ENCODE peak calls at places on chromosomes 13 and 19, in seven cellular contexts. J, C, Q, A, B, X and H are unnamed samples.

GRCh38 chr19:7528522-7529245 is 6.3 kb downstream of the MCOLN1 start:
- DNase-seq in J (no peak), C (no peak), Q (no peak), A (no peak), B (no peak), X (no peak), H (no peak)

GRCh38 chr19:6278051-6278450 is 1.7 kb downstream of the MLLT1 start:
- DNase-seq in J (no peak), C (no peak), Q (no peak), A (no peak), B (no peak), X (no peak), H (no peak)

GRCh38 chr13:40508112-40508511 is 158.3 kb downstream of the FOXO1 start:
- DNase-seq in J (peak), C (no peak), Q (peak), A (peak), B (no peak), X (no peak), H (no peak)

GRCh38 chr19:6100284-6100915 is 9.9 kb downstream of the RFX2 start:
- DNase-seq in J (no peak), C (no peak), Q (no peak), A (no peak), B (peak), X (no peak), H (peak)

GRCh38 chr19:16897572-16898056 is 8.8 kb downstream of the F2RL3 start:
- DNase-seq in J (no peak), C (peak), Q (no peak), A (no peak), B (no peak), X (no peak), H (no peak)

GRCh38 chr13:39306639-39307589 is 268.7 kb downstream of the NHLRC3 start:
- DNase-seq in J (no peak), C (no peak), Q (no peak), A (no peak), B (no peak), X (no peak), H (no peak)

GRCh38 chr19:42553292-42554045 is 25.2 kb upstream of the CEACAM1 start:
- DNase-seq in J (no peak), C (no peak), Q (peak), A (peak), B (no peak), X (peak), H (no peak)

GRCh38 chr13:95494082-95494681 is 58.3 kb upstream of the CLDN10 start:
- DNase-seq in J (no peak), C (peak), Q (peak), A (peak), B (no peak), X (peak), H (no peak)

GRCh38 chr19:39052243-39052746 is 19.9 kb upstream of the FBXO27 start:
- DNase-seq in J (peak), C (peak), Q (no peak), A (peak), B (peak), X (peak), H (peak)

GRCh38 chr13:46831588-46832194 is 34.7 kb upstream of the ESD start:
- DNase-seq in J (peak), C (peak), Q (peak), A (peak), B (no peak), X (peak), H (no peak)

GRCh38 chr19:6185093-6185824 is 49.8 kb downstream of the ACSBG2 start:
- DNase-seq in J (no peak), C (no peak), Q (no peak), A (no peak), B (no peak), X (no peak), H (no peak)

GRCh38 chr13:33150146-33150545 is 133.9 kb downstream of the KL start:
- DNase-seq in J (no peak), C (no peak), Q (no peak), A (peak), B (no peak), X (no peak), H (no peak)

GRCh38 chr13:112204881-112205327 is 138.0 kb downstream of the SOX1 start:
- DNase-seq in J (no peak), C (no peak), Q (no peak), A (no peak), B (no peak), X (no peak), H (no peak)

GRCh38 chr19:28598861-28599260 is 614.1 kb downstream of the UQCRFS1 start:
- DNase-seq in J (no peak), C (no peak), Q (no peak), A (no peak), B (no peak), X (no peak), H (no peak)

GRCh38 chr19:5942991-5943390 is 28.9 kb downstream of the CAPS start:
- DNase-seq in J (no peak), C (no peak), Q (no peak), A (no peak), B (no peak), X (no peak), H (no peak)

GRCh38 chr19:53532362-53532761 is 5.6 kb upstream of the ZNF331 start:
- DNase-seq in J (no peak), C (no peak), Q (no peak), A (no peak), B (no peak), X (no peak), H (no peak)

GRCh38 chr13:110811008-110811720 is 97.7 kb downstream of the ING1 start:
- DNase-seq in J (no peak), C (no peak), Q (no peak), A (no peak), B (no peak), X (no peak), H (no peak)

GRCh38 chr13:50617134-50617721 is 226.3 kb downstream of the DLEU7 start:
- DNase-seq in J (no peak), C (no peak), Q (peak), A (peak), B (no peak), X (no peak), H (no peak)

GRCh38 chr19:12723643-12724426 is at the start of gene TNPO2:
- DNase-seq in J (peak), C (peak), Q (no peak), A (peak), B (peak), X (no peak), H (no peak)

GRCh38 chr13:65508338-65508737 is 1721.8 kb downstream of the PCDH9 start:
- DNase-seq in J (no peak), C (no peak), Q (no peak), A (no peak), B (no peak), X (no peak), H (no peak)

GRCh38 chr19:1411255-1412191 is 4.1 kb downstream of the DAZAP1 start:
- DNase-seq in J (no peak), C (no peak), Q (no peak), A (peak), B (no peak), X (no peak), H (no peak)

GRCh38 chr19:56710437-56710836 is 38.9 kb upstream of the ZNF835 start:
- DNase-seq in J (no peak), C (no peak), Q (no peak), A (no peak), B (no peak), X (no peak), H (no peak)
- TF ChIP-seq CTCF in J (no peak), C (no peak), Q (no peak), A (no peak), B (no peak), X (no peak), H (no peak)

GRCh38 chr13:24985102-24985501 is 110.8 kb upstream of the PABPC3 start:
- DNase-seq in J (no peak), C (no peak), Q (no peak), A (no peak), B (no peak), X (no peak), H (no peak)
- TF ChIP-seq CTCF in J (no peak), C (no peak), Q (no peak), A (no peak), B (no peak), X (no peak), H (no peak)

DNA sequence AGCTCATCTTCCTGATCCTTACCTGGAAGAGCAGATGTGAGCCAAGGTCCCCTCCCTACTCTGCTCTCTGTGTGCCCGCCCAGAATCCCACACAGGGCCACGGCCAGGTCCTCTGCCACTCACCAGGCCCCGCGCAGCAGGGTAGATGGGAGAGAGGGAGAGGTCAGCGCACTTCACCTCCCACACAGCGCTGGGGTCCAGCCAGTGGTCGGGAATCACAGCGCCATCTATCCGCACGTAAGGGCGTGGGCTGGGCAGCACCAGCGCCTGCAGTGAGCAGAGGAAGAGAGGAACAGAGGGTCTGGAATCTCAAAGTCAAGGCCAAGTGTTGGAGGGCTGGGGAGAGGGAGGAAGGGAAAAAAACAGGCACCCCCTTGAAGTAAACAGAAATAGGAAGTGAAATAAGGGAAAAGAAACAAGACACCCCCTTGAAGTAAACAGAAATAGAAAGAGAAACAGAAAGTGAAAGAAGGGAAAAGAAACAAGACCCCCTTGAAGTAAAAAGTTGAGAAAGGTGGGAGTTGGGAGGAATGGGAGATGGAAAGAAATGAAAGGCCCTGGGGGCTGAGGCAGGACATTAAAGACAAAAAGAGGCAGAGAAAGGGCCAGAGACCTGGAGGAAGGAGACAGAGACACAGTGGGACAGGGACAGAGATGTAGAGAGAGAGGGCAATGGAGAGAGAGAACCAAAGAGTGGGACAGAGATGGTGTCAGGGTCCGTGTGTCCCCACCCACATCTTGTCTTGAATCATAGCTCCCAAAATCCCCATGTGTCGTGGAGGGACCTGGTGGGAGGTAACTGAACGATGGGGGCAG is 7.1 kb upstream of the PLA2G4C start:
- DNase-seq in J (no peak), C (no peak), Q (no peak), A (no peak), B (no peak), X (no peak), H (no peak)
- TF ChIP-seq CTCF in J (no peak), C (no peak), Q (no peak), A (no peak), B (no peak), X (no peak), H (no peak)

GRCh38 chr13:85260896-85261295 is 538.3 kb downstream of the SLITRK6 start:
- DNase-seq in J (no peak), C (no peak), Q (no peak), A (no peak), B (no peak), X (no peak), H (no peak)

GRCh38 chr13:85266331-85266730 is 532.9 kb downstream of the SLITRK6 start:
- DNase-seq in J (no peak), C (no peak), Q (no peak), A (no peak), B (no peak), X (no peak), H (no peak)

GRCh38 chr13:85261757-85262346 is 537.4 kb downstream of the SLITRK6 start:
- DNase-seq in J (no peak), C (no peak), Q (no peak), A (peak), B (no peak), X (no peak), H (no peak)

GRCh38 chr13:85265296-85265695 is 533.9 kb downstream of the SLITRK6 start:
- DNase-seq in J (no peak), C (no peak), Q (no peak), A (no peak), B (no peak), X (no peak), H (no peak)

DNA sequence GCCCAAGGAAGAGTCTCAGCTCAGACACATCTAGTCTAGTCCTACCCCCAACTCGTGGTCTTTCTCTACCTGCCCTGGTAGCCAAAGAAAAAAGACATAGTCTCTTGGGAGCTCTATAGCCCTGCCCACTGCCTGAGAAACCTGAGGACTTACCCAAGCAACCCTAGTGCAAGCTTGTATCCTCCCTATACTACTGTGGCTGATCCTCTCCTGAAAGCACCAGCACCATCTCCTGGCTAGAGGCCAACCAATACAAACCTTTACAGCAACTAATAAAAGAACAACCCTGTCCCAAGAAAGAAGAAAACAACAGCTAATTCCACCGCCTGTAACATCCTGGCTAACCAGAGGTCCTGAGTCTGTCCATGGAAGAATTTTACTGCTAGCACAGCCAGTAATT is 532.4 kb downstream of the SLITRK6 start:
- DNase-seq in J (no peak), C (no peak), Q (no peak), A (no peak), B (no peak), X (no peak), H (no peak)
- TF ChIP-seq CTCF in J (no peak), C (no peak), Q (no peak), A (no peak), B (no peak), X (no peak), H (no peak)

GRCh38 chr13:30880151-30880551 is 25.9 kb upstream of the MEDAG start:
- DNase-seq in J (no peak), C (no peak), Q (no peak), A (no peak), B (no peak), X (no peak), H (no peak)
- TF ChIP-seq CTCF in J (no peak), C (no peak), Q (no peak), A (no peak), B (no peak), X (no peak), H (no peak)